ENCODE peak calls at places on chromosome 10, in five cellular contexts. I, U, X, V and J are unnamed samples.

GRCh38 chr10:43046288-43046991 is 30.4 kb upstream of the RET start:
- DNase-seq in I (no peak), U (no peak), X (no peak), V (peak; percentile 4), J (no peak)

GRCh38 chr10:3672220-3672619 is 112.8 kb downstream of the KLF6 start:
- DNase-seq in I (no peak), U (no peak), X (peak; percentile 18), V (no peak), J (no peak)

GRCh38 chr10:110326351-110327032 is 21.8 kb upstream of the SMNDC1 start:
- DNase-seq in I (no peak), U (peak; percentile 64), X (peak; percentile 55), V (no peak), J (no peak)

GRCh38 chr10:6346621-6347020 is 143.9 kb downstream of the PFKFB3 start:
- DNase-seq in I (no peak), U (no peak), X (no peak), V (no peak), J (no peak)

GRCh38 chr10:121952226-121952625 is 22.8 kb downstream of the NSMCE4A start:
- DNase-seq in I (no peak), U (no peak), X (peak; percentile 54), V (no peak), J (no peak)

GRCh38 chr10:78302739-78302988 is 269.0 kb downstream of the RPS24 start:
- DNase-seq in I (no peak), U (no peak), X (no peak), V (no peak), J (no peak)

GRCh38 chr10:107546239-107546638 is 381.7 kb upstream of the SORCS1 start:
- DNase-seq in I (no peak), U (peak; percentile 24), X (peak; percentile 33), V (no peak), J (no peak)

GRCh38 chr10:97596101-97597055 is 6.9 kb downstream of the C10orf62 start:
- DNase-seq in I (peak; percentile 79), U (peak; percentile 53), X (peak; percentile 95), V (no peak), J (peak; percentile 62)

GRCh38 chr10:76405932-76406331 is 974.5 kb downstream of the LRMDA start:
- DNase-seq in I (no peak), U (no peak), X (no peak), V (no peak), J (no peak)
- H3K4me3 ChIP-seq in I (no peak overlapping the region), U (no peak overlapping the region), X (no peak overlapping the region), V (no peak overlapping the region), J (no peak overlapping the region)

GRCh38 chr10:15196335-15196834 is 27.9 kb upstream of the NMT2 start:
- DNase-seq in I (no peak), U (no peak), X (no peak), V (no peak), J (no peak)
- H3K4me3 ChIP-seq in I (peak overlapping the region; percentile 37), U (no peak overlapping the region), X (no peak overlapping the region), V (no peak overlapping the region), J (no peak overlapping the region)

DNA sequence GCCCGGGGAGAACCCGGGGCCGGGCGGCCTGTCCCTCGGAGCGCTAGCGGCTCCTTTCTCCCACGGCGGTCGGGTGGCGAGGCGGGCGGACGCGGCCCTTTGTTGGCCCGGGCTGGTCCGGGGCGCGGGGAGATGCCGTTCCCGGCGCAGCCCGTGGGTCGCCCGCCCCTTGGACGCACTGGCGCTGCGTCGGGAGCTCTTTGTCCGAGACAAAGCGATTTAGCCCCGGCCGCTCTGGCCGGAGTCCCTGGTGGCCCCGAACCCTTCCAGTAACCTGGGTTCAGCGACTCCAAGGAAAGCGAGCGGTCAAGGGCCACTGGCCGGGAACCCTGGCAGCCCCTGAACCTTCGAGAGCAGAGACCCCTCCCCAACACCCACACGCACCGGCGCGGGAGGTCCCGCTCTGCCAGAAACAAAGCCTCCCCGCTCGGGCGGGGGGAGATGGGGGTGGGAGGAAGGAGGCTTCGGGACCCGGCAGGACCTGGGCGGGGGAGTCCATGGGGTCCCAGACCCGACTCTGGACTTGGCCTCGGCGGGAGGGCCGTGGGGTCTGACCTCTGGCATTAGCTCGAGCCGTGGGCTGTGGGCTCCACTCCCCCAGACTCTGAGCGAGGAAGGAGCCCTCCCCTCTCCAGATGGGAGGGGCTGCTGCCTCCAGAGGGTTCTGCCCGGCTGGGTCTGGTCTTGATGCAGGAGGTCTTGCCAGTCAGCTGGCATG is 832 bp downstream of the DPYSL4 start:
- DNase-seq in I (no peak), U (no peak), X (no peak), V (no peak), J (no peak)
- H3K4me3 ChIP-seq in I (peak overlapping the region; percentile 57), U (peak overlapping the region; percentile 63), X (peak overlapping the region; percentile 72), V (peak overlapping the region; percentile 12), J (peak overlapping the region; percentile 7)

DNA sequence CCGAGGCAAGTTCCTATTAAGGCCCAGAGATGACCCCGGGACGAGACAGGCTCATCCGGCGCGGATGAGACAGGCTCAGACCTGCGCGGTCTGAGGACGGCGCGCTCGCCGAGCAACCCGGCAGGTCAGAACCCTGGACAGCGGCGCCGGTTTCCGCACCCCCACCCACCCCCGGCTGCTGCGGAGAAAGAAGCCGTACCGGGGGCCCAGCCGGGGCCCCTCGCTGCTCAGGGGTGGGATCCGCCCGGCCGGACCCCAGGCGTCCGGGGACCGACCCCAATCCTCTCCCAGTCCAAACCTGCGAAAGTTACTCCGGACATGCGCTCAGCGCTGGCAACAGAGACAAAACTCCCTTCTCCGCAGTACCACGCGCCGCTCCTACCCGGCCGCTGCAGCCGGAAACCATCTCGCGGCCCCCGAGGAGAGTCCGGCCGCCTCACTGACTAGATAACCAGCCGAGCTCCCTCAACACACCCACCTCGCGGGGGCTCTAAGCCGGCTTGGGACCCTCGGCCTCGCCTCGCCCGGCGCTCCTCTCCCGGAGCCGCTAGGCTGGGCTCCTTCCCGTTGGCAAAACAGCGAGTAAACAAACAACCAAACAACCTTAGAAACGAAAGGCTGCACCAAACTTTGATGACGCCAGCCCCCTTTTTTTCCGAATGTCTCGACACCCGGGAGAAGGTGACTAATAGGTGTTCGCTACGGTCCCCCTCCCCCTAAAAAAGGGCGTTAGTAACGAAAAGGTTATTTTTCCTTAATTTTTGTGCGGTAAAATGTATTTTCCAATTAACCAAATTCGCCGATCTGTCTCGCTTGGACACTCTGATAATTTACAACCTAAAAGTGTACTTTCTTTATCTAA is 2.3 kb upstream of the DRGX start:
- DNase-seq in I (peak; percentile 61), U (no peak), X (peak; percentile 29), V (peak; percentile 24), J (peak; percentile 36)
- H3K4me3 ChIP-seq in I (peak overlapping the region; percentile 48), U (peak overlapping the region; percentile 36), X (peak overlapping the region; percentile 31), V (no peak overlapping the region), J (no peak overlapping the region)

GRCh38 chr10:123298583-123298982 is 144.4 kb downstream of the BUB3 start:
- DNase-seq in I (no peak), U (no peak), X (no peak), V (no peak), J (no peak)
- H3K4me3 ChIP-seq in I (no peak overlapping the region), U (no peak overlapping the region), X (no peak overlapping the region), V (no peak overlapping the region), J (no peak overlapping the region)

GRCh38 chr10:27256790-27257189 is 16.2 kb upstream of the ACBD5 start:
- DNase-seq in I (no peak), U (no peak), X (no peak), V (no peak), J (no peak)

GRCh38 chr10:27256299-27256698 is 15.7 kb upstream of the ACBD5 start:
- DNase-seq in I (no peak), U (no peak), X (no peak), V (no peak), J (no peak)

GRCh38 chr10:27258492-27258837 is 17.9 kb upstream of the ACBD5 start:
- DNase-seq in I (no peak), U (no peak), X (no peak), V (no peak), J (no peak)

DNA sequence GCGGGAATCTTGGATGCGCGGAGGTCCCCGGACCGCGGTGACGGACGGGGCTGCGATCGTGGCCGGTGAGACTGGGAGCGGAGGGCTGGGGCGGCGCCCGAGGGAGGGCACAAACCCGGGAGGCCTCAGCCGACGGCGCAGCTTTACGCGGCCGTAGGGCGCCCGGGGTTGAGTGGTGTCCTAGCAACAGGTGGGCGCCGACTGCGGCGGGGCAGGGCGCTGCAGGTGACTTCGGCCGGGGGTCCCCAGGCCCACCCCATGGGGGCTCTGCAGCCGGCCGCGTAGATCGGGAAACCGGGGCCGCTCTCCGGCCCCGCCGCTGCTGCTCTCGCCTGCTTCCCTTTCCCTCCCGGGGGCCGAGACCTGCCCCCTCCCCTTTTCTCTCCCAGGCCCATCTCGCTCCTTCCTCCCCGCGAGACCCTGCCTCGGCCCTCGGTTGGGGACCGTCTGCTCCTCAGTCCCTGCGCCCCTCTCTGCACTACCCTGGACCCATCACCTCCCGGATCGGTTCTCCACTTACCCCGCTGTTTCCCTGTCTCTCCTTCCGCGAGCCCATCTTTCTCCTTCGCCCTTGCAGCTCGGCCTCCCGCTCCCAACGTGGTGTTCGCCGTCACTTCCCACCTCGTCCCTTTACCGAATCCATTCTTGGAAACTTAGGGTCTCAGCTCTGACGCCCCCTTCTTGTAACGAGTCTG is 18.4 kb upstream of the ACBD5 start:
- DNase-seq in I (no peak), U (no peak), X (no peak), V (peak; percentile 27), J (no peak)
- H3K4me3 ChIP-seq in I (peak overlapping the region; percentile 67), U (peak overlapping the region; percentile 42), X (peak overlapping the region; percentile 40), V (peak overlapping the region; percentile 45), J (no peak overlapping the region)

GRCh38 chr10:112201334-112201733 is 17.8 kb upstream of the GPAM start:
- DNase-seq in I (no peak), U (no peak), X (no peak), V (no peak), J (no peak)
- H3K4me3 ChIP-seq in I (no peak overlapping the region), U (no peak overlapping the region), X (no peak overlapping the region), V (no peak overlapping the region), J (no peak overlapping the region)